ENCODE peak calls at places on chromosomes 4 and X, in four cellular contexts. One of them, this sample, is unnamed.
A peak's percentile ranks its signal among the peaks of the same experiment; 100 is the strongest.

GRCh38 chr4:29307755-29308154 is 1412.4 kb upstream of the PCDH7 start:
- DNase-seq in body of pancreas: no peak
- DNase-seq in SJSA1: no peak
- DNase-seq in activated T-cell treated with anti-CD3 and anti-CD28 coated beads, Interleukin-2, amount 50 U/mL, for 24 hours: no peak
- DNase-seq in this sample: no peak

GRCh38 chr4:162841769-162842168 is 324.9 kb downstream of the NAF1 start:
- DNase-seq in SJSA1: no peak
- DNase-seq in body of pancreas: no peak
- DNase-seq in activated T-cell treated with anti-CD3 and anti-CD28 coated beads, Interleukin-2, amount 50 U/mL, for 24 hours: no peak
- DNase-seq in this sample: no peak

GRCh38 chr4:89539797-89540711 is 232.5 kb upstream of the GPRIN3 start:
- DNase-seq in SJSA1: no peak
- DNase-seq in activated T-cell treated with anti-CD3 and anti-CD28 coated beads, Interleukin-2, amount 50 U/mL, for 24 hours: no peak
- DNase-seq in body of pancreas: no peak
- DNase-seq in this sample: no peak

GRCh38 chr4:145824469-145824868 is 114.2 kb downstream of the ZNF827 start:
- DNase-seq in activated T-cell treated with anti-CD3 and anti-CD28 coated beads, Interleukin-2, amount 50 U/mL, for 24 hours: no peak
- DNase-seq in SJSA1: no peak
- DNase-seq in body of pancreas: no peak
- DNase-seq in this sample: peak; percentile 26

GRCh38 chr4:7815562-7815961 is 124.1 kb downstream of the AFAP1 start:
- DNase-seq in body of pancreas: no peak
- DNase-seq in SJSA1: peak; percentile 31
- DNase-seq in activated T-cell treated with anti-CD3 and anti-CD28 coated beads, Interleukin-2, amount 50 U/mL, for 24 hours: no peak
- DNase-seq in this sample: no peak

GRCh38 chr4:139099366-139099982 is 77.5 kb downstream of the ELF2 start:
- DNase-seq in activated T-cell treated with anti-CD3 and anti-CD28 coated beads, Interleukin-2, amount 50 U/mL, for 24 hours: peak; percentile 66
- DNase-seq in body of pancreas: peak; percentile 78
- DNase-seq in SJSA1: peak; percentile 50
- DNase-seq in this sample: peak; percentile 77

GRCh38 chr4:73707918-73708577 is 32.3 kb upstream of the CXCL8 start:
- DNase-seq in SJSA1: peak; percentile 83
- DNase-seq in activated T-cell treated with anti-CD3 and anti-CD28 coated beads, Interleukin-2, amount 50 U/mL, for 24 hours: no peak
- DNase-seq in body of pancreas: peak; percentile 61
- DNase-seq in this sample: no peak

GRCh38 chrX:24149346-24150050 is at the start of gene ZFX:
- DNase-seq in body of pancreas: peak; percentile 79
- DNase-seq in activated T-cell treated with anti-CD3 and anti-CD28 coated beads, Interleukin-2, amount 50 U/mL, for 24 hours: peak; percentile 87
- DNase-seq in SJSA1: peak; percentile 64
- DNase-seq in this sample: peak; percentile 26

GRCh38 chr4:15654556-15655222 is 468 bp downstream of the FBXL5 start:
- DNase-seq in activated T-cell treated with anti-CD3 and anti-CD28 coated beads, Interleukin-2, amount 50 U/mL, for 24 hours: peak; percentile 72
- DNase-seq in body of pancreas: peak; percentile 57
- DNase-seq in SJSA1: peak; percentile 69
- DNase-seq in this sample: peak; percentile 33

GRCh38 chrX:72634321-72634720 is 61.7 kb upstream of the HDAC8 start:
- DNase-seq in activated T-cell treated with anti-CD3 and anti-CD28 coated beads, Interleukin-2, amount 50 U/mL, for 24 hours: no peak
- DNase-seq in body of pancreas: no peak
- DNase-seq in SJSA1: no peak
- DNase-seq in this sample: no peak

GRCh38 chrX:72475338-72475737 is 97.3 kb downstream of the HDAC8 start:
- DNase-seq in SJSA1: no peak
- DNase-seq in activated T-cell treated with anti-CD3 and anti-CD28 coated beads, Interleukin-2, amount 50 U/mL, for 24 hours: no peak
- DNase-seq in body of pancreas: no peak
- DNase-seq in this sample: no peak

GRCh38 chr4:153038493-153039311 is 102.6 kb downstream of the FHDC1 start:
- DNase-seq in body of pancreas: peak; percentile 31
- DNase-seq in activated T-cell treated with anti-CD3 and anti-CD28 coated beads, Interleukin-2, amount 50 U/mL, for 24 hours: no peak
- DNase-seq in SJSA1: no peak
- DNase-seq in this sample: no peak

GRCh38 chrX:12210921-12211320 is 72.6 kb downstream of the FRMPD4 start:
- DNase-seq in SJSA1: peak; percentile 48
- DNase-seq in activated T-cell treated with anti-CD3 and anti-CD28 coated beads, Interleukin-2, amount 50 U/mL, for 24 hours: no peak
- DNase-seq in body of pancreas: no peak
- DNase-seq in this sample: no peak

GRCh38 chr4:113222006-113222405 is 172.6 kb downstream of the ANK2 start:
- DNase-seq in activated T-cell treated with anti-CD3 and anti-CD28 coated beads, Interleukin-2, amount 50 U/mL, for 24 hours: no peak
- DNase-seq in body of pancreas: no peak
- DNase-seq in SJSA1: peak; percentile 7
- DNase-seq in this sample: no peak

GRCh38 chr4:176150283-176150682 is 45.1 kb downstream of the SPATA4 start:
- DNase-seq in SJSA1: peak; percentile 14
- DNase-seq in body of pancreas: no peak
- DNase-seq in activated T-cell treated with anti-CD3 and anti-CD28 coated beads, Interleukin-2, amount 50 U/mL, for 24 hours: no peak
- DNase-seq in this sample: peak; percentile 23

GRCh38 chrX:149699761-149700160 is 12.1 kb upstream of the MAGEA11 start:
- DNase-seq in SJSA1: no peak
- DNase-seq in body of pancreas: no peak
- DNase-seq in activated T-cell treated with anti-CD3 and anti-CD28 coated beads, Interleukin-2, amount 50 U/mL, for 24 hours: no peak
- DNase-seq in this sample: no peak

GRCh38 chr4:168618577-168619265 is 121.9 kb downstream of the PALLD start:
- DNase-seq in activated T-cell treated with anti-CD3 and anti-CD28 coated beads, Interleukin-2, amount 50 U/mL, for 24 hours: no peak
- DNase-seq in SJSA1: peak; percentile 45
- DNase-seq in body of pancreas: no peak
- DNase-seq in this sample: no peak

GRCh38 chr4:163621844-163622243 is 127.4 kb downstream of the TMA16 start:
- DNase-seq in activated T-cell treated with anti-CD3 and anti-CD28 coated beads, Interleukin-2, amount 50 U/mL, for 24 hours: no peak
- DNase-seq in body of pancreas: no peak
- DNase-seq in SJSA1: no peak
- DNase-seq in this sample: no peak

GRCh38 chr4:152094851-152095700 is 334.3 kb upstream of the GATB start:
- DNase-seq in SJSA1: no peak
- DNase-seq in activated T-cell treated with anti-CD3 and anti-CD28 coated beads, Interleukin-2, amount 50 U/mL, for 24 hours: no peak
- DNase-seq in body of pancreas: no peak
- DNase-seq in this sample: no peak

GRCh38 chr4:128502818-128503527 is 215.4 kb upstream of the PGRMC2 start:
- DNase-seq in SJSA1: no peak
- DNase-seq in body of pancreas: no peak
- DNase-seq in activated T-cell treated with anti-CD3 and anti-CD28 coated beads, Interleukin-2, amount 50 U/mL, for 24 hours: no peak
- DNase-seq in this sample: no peak

This sample was measured in SK-N-DZ.